ENCODE peak calls at places on chromosomes 3 and 15, in six cellular contexts. V, B, U, I, Q and M are unnamed samples. For H3K27me3, the result is how much of the 10 kb centered on the place peaks cover.

GRCh38 chr3:53258600-53259426 is 3.0 kb upstream of the TKT start:
- DNase-seq in I (peak), B (no peak), Q (no peak), V (no peak), U (no peak), M (no peak)

GRCh38 chr3:128503751-128504532 is 10.9 kb upstream of the GATA2 start:
- DNase-seq in I (no peak), B (no peak), Q (no peak), U (no peak), V (no peak), M (peak)

GRCh38 chr3:157174265-157174615 is 14.3 kb upstream of the CCNL1 start:
- DNase-seq in B (no peak), U (no peak), I (peak), V (no peak), Q (peak), M (no peak)

GRCh38 chr15:39574416-39574815 is 6.5 kb upstream of the THBS1 start:
- DNase-seq in V (no peak), Q (no peak), I (no peak), B (no peak), U (peak), M (no peak)

GRCh38 chr3:48428863-48429415 is 947 bp downstream of the PLXNB1 start:
- DNase-seq in U (peak), Q (peak), V (no peak), B (no peak), I (peak), M (no peak)

GRCh38 chr3:133292251-133292650 is 107.6 kb upstream of the BFSP2 start:
- DNase-seq in U (no peak), B (no peak), Q (no peak), I (no peak), V (no peak), M (no peak)

GRCh38 chr3:186307594-186307993 is 54.4 kb downstream of the DGKG start:
- DNase-seq in V (no peak), U (peak), Q (no peak), I (peak), B (no peak), M (no peak)

GRCh38 chr3:83034806-83035703 is 1273.6 kb upstream of the GBE1 start:
- DNase-seq in I (no peak), V (no peak), B (no peak), Q (no peak), U (no peak), M (no peak)

GRCh38 chr3:150449169-150449721 is 41.1 kb downstream of the TSC22D2 start:
- DNase-seq in I (no peak), U (peak), Q (no peak), V (no peak), B (no peak), M (no peak)

GRCh38 chr15:91603681-91604080 is 249.8 kb upstream of the SLCO3A1 start:
- DNase-seq in V (no peak), Q (no peak), I (no peak), U (no peak), B (no peak), M (no peak)

GRCh38 chr3:187706966-187707365 is 4.6 kb upstream of the RTP2 start:
- DNase-seq in U (peak), Q (no peak), V (no peak), I (no peak), B (no peak), M (no peak)

GRCh38 chr3:133459400-133459799 is 59.5 kb downstream of the BFSP2 start:
- DNase-seq in B (no peak), V (no peak), U (peak), I (no peak), Q (no peak), M (no peak)

GRCh38 chr3:184289426-184289938 is 9.6 kb upstream of the PSMD2 start:
- DNase-seq in Q (peak), V (peak), B (peak), U (peak), I (peak), M (peak)

GRCh38 chr3:14423197-14423743 is 20.9 kb downstream of the SLC6A6 start:
- DNase-seq in U (no peak), I (no peak), B (no peak), Q (peak), V (no peak), M (peak)

GRCh38 chr3:89335693-89336092 is 228.3 kb downstream of the EPHA3 start:
- DNase-seq in I (no peak), Q (no peak), U (no peak), V (no peak), B (no peak), M (no peak)

GRCh38 chr15:63928185-63928852 is 94.6 kb upstream of the HERC1 start:
- DNase-seq in U (no peak), I (no peak), Q (no peak), B (no peak), V (no peak), M (no peak)

GRCh38 chr3:194974468-194975135 is 288.9 kb downstream of the FAM43A start:
- DNase-seq in V (no peak), B (no peak), U (no peak), Q (no peak), I (no peak), M (no peak)

GRCh38 chr3:115354010-115354409 is 206.9 kb upstream of the ZBTB20 start:
- DNase-seq in U (no peak), B (no peak), V (no peak), Q (no peak), I (no peak), M (no peak)

GRCh38 chr3:100129944-100130343 is 15.6 kb upstream of the FILIP1L start:
- DNase-seq in B (no peak), U (no peak), I (no peak), Q (no peak), V (no peak), M (no peak)

GRCh38 chr3:143535994-143536784 is 312.1 kb downstream of the SLC9A9 start:
- DNase-seq in Q (no peak), B (no peak), V (no peak), I (no peak), U (peak), M (no peak)

GRCh38 chr15:70473623-70474366 is 289.6 kb downstream of the UACA start:
- DNase-seq in I (no peak), V (no peak), U (peak), B (no peak), Q (no peak), M (no peak)

GRCh38 chr3:47001731-47002489 is 22.4 kb downstream of the NBEAL2 start:
- DNase-seq in B (no peak), U (no peak), Q (no peak), V (no peak), I (no peak), M (no peak)

GRCh38 chr3:13634151-13634550 is 85.2 kb downstream of the FBLN2 start:
- DNase-seq in I (no peak), Q (no peak), U (no peak), B (no peak), V (no peak), M (no peak)

GRCh38 chr3:4220050-4220449 is 83.1 kb upstream of the SETMAR start:
- DNase-seq in I (no peak), U (no peak), Q (no peak), V (no peak), B (no peak), M (no peak)

GRCh38 chr15:34709866-34710265 is 44.9 kb downstream of the GJD2 start:
- DNase-seq in U (no peak), Q (no peak), V (no peak), I (no peak), B (no peak), M (no peak)

GRCh38 chr3:114272271-114272670 is 21.6 kb upstream of the TIGIT start:
- DNase-seq in Q (no peak), I (no peak), V (no peak), U (peak), B (no peak), M (no peak)

GRCh38 chr3:111277226-111277625 is 205.6 kb downstream of the NECTIN3 start:
- DNase-seq in V (no peak), I (peak), U (peak), B (no peak), Q (no peak), M (no peak)

DNA sequence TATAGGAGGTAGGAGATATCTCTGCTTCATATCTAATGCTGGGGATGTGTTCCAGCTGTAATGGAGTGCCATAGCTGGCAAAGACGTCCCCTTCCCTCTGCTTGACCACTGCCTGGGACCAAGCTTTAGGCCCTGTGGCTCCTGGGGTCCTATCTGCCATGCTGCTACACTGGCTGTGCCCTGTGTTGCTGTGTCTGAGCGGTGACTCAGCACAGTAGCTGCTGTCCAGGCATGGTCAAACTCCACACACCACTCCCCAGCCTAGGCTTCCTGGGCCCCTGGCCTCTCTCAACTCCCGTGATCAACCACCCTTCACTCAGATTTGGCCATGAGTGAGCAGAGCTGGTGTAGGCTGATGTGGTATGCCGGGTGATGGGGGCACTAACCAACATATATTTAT is 27.0 kb downstream of the EPHB1 start:
- DNase-seq in U (no peak), I (no peak), B (no peak), V (no peak), Q (no peak), M (no peak)
- H3K27me3 ChIP-seq in U (under half), I (under half), B (under half), V (under half), Q (under half), M (under half)

DNA sequence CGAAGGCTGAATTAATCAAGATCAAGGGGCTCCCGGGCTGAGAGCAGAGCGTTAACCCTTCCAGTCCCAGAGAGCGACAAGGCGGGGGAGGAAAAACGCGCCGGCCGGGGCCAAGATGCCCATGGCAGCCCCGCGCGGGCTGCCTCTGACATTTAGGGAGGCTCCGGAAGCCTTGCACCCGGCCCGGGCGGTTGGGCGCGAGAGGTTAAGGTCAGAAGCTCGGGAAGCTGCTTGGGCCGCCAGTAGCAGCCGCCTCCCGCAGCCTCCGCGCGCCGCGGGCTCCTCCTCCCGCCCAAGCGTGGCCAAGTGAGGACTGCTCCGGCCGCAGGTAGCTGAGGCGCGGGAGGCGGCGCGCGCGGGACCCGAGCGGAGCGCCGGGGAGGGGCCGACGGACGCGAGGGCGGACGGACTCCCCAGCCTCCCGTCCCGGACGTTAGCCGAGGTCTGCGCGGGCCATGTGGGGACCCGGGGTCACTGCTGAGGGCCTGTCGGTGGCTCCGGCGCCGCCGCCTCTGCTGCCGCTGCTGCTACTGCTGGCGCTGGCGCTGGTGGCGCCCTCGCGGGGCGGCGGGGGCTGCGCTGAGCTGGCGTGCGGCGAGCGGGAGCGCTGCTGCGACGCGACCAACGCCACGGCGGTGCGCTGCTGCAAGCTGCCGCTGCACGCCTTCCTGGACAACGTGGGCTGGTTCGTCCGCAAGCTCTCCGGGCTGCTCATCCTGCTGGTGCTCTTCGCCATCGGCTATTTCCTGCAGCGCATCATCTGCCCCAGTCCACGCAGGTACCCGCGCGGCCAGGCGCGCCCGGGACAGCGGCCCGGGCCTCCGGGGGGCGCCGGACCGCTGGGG is at the start of gene C3orf80:
- DNase-seq in V (peak), U (peak), B (peak), Q (peak), I (peak), M (peak)
- H3K27ac ChIP-seq in V (no peak), U (no peak), B (no peak), Q (no peak), I (no peak), M (no peak)

GRCh38 chr3:197523551-197523950 is 32.2 kb downstream of the BDH1 start:
- DNase-seq in Q (no peak), B (no peak), U (no peak), V (no peak), I (no peak), M (no peak)
- H3K27me3 ChIP-seq in Q (under half), B (under half), U (under half), V (under half), I (under half), M (under half)

DNA sequence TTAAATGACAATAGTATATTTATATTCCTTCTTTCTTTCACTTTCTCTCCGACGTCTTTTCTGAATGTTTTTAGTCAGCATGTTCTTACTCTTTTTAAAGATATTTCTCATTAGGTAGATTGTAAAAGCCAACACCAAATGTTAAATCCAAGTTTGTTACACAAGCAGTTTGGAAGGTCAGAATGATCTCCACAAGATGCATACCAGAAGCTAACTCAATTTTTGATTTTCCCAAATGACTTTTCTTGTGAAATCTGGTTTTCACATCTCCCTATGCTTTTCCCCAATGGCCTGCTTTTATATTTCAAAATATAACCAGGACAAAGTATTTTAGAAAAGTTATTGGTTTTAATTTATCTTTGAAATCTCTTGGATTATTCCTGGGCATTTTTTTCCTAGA is 49.7 kb upstream of the TPRG1 start:
- DNase-seq in Q (no peak), V (no peak), U (no peak), B (no peak), I (no peak), M (no peak)
- H3K27ac ChIP-seq in Q (no peak), V (peak), U (no peak), B (peak), I (no peak), M (no peak)

DNA sequence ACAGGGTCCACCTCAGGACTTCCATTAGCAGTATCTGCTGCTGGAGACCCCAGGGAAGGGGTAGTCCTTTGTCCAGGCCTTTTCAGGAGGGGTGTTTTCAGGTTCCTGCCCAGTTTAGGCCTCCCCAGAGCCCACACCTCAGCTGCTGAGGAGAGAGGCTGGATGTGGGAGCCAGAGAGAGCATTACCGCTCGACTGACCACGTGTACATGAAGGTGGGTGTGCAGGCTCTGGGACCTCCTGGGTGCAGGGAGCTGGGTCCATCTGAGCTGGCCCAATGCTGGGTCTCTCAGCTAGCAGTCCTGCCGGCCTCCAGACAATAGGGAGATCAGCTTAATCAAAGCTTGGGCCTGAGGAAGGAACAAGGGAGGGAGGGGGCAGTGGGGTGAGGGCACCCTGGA is 29.1 kb upstream of the POLG start:
- DNase-seq in Q (no peak), U (no peak), V (no peak), I (no peak), B (no peak), M (no peak)
- H3K27me3 ChIP-seq in Q (half or more), U (half or more), V (half or more), I (half or more), B (half or more), M (under half)

DNA sequence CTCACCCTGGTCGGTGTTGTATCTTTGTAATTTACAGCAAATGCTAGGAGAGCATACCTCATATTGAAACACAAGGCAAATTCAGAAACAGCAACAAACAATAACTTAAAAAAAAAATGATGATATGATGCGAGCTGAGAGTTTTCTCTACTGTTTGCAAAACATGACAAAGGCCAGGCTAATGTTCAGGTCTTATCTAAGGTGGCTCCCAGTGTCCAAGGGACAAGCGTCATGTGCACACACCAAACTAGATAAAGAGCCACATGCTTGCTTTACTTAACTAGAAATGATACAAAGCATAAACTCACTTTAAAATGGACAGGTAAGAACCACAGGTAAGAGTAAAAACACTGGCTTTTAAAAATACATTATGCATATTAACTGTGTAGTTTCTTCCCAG is 375.9 kb downstream of the FOXP1 start:
- DNase-seq in Q (no peak), B (no peak), I (no peak), U (no peak), V (no peak), M (no peak)
- H3K27ac ChIP-seq in Q (no peak), B (no peak), I (no peak), U (peak), V (no peak), M (no peak)

GRCh38 chr15:65331811-65332210 is 27.3 kb downstream of the RNU5B-1 start:
- DNase-seq in B (no peak), U (no peak), V (no peak), I (no peak), Q (no peak), M (no peak)

GRCh38 chr15:65330934-65331645 is 26.6 kb downstream of the RNU5B-1 start:
- DNase-seq in V (no peak), I (no peak), U (no peak), Q (no peak), B (no peak), M (no peak)

GRCh38 chr15:65333441-65333820 is 29.0 kb downstream of the RNU5B-1 start:
- DNase-seq in V (no peak), I (no peak), Q (no peak), B (no peak), U (no peak), M (no peak)

GRCh38 chr15:65333863-65334262 is 29.4 kb downstream of the RNU5B-1 start:
- DNase-seq in B (no peak), I (no peak), U (no peak), Q (no peak), V (no peak), M (no peak)

DNA sequence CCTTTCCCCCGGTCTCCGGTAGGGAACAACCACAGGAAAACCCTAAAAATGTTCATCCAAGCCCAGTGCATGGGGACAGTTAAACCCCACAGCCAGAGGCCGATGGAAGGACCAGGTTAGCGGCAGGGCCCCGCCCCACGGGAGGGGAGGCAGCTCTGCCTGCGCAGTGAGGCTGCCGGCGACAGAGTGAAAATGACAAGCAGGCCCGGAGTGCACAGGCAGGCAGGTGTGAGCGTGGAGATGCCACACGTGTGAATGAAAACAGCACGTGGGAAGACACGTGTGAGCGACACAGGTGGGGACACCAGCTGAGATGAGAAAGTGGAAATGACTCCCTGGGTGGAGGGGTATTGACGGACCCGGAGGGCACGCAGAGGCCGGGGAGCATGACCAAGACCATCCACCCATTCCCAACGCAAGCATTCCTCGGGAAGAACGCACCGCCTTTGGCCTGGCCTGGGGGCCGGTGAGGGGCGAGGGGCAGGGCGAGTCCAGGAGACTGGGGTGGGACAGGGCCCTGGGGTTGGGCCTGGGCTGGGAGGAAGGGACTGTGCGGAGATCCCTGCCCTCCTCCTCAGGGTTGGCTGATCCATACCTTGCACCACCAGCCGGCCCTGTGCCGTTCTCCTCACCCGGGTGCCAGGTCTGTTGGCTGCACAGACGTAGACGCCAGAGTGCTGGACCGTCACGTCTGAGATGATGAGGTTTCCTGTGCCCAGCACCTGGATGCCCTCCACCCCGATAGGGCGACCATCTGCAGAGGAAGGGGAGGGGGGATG is 28.4 kb downstream of the RNU5B-1 start:
- DNase-seq in V (no peak), B (no peak), U (no peak), I (no peak), Q (no peak), M (no peak)
- H3K27me3 ChIP-seq in V (under half), B (under half), U (under half), I (under half), Q (under half), M (under half)

GRCh38 chr3:149037684-149038083 is 46.3 kb downstream of the GYG1 start:
- DNase-seq in U (no peak), I (no peak), B (no peak), Q (no peak), V (no peak), M (no peak)

GRCh38 chr3:149044329-149045083 is 41.8 kb downstream of the HLTF start:
- DNase-seq in V (no peak), B (no peak), U (no peak), Q (no peak), I (no peak), M (no peak)

GRCh38 chr3:149038322-149038721 is 47.0 kb downstream of the GYG1 start:
- DNase-seq in Q (no peak), V (no peak), I (no peak), U (no peak), B (no peak), M (no peak)

DNA sequence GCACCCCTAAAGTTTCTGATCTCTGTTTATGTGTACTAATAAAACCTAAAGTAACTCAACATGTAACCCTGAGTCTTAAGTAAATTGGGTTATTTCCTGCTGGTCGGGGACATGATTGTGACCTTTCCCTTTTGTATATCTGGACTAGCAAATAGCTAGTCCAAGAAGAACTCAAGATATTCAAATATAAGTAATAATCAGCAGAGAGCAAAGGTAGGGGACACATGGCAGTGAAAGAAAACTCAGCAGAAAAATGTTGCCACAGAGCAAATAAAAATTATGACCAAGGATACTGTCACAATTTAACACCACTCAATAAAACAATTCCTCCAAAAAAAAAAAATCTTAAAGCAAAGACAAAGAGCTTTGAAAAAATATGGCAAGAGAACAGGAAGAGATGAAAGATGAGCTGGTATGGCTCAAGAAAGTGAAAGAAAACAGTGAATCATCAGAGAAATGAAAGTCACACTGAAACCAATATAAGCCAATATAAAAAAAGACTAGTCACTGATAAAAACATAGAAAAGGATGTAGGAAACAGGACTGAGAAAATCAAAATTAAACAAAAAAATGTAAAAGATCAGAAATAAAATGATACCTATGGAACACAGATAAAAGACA is 43.5 kb downstream of the HLTF start:
- DNase-seq in V (no peak), Q (no peak), U (peak), B (no peak), I (no peak), M (no peak)
- H3K27ac ChIP-seq in V (no peak), Q (peak), U (no peak), B (no peak), I (no peak), M (no peak)